ENCODE peak calls at places on chromosomes 7 and 10, in eight cellular contexts. Z, X, I, D, V, G, H and B are unnamed samples.

GRCh38 chr7:90629306-90629918 is 33.3 kb downstream of the CDK14 start:
- DNase-seq in I (no peak), H (peak; percentile 84), D (no peak), X (no peak), G (peak; percentile 44), V (peak; percentile 77), Z (no peak), B (peak; percentile 57)

GRCh38 chr10:95211606-95212279 is 17.7 kb downstream of the ACSM6 start:
- DNase-seq in X (no peak), I (no peak), D (no peak), H (no peak), G (no peak), Z (no peak), V (no peak), B (no peak)

GRCh38 chr10:82982110-82982608 is 1107.2 kb downstream of the NRG3 start:
- DNase-seq in V (peak; percentile 81), H (no peak), D (no peak), G (no peak), I (no peak), Z (no peak), X (no peak), B (no peak)

GRCh38 chr7:121960678-121961461 is 87.9 kb downstream of the PTPRZ1 start:
- DNase-seq in D (no peak), V (peak; percentile 56), G (no peak), X (no peak), H (no peak), Z (no peak), I (no peak), B (no peak)

GRCh38 chr10:22911889-22912762 is 15.7 kb upstream of the ARMC3 start:
- DNase-seq in Z (no peak), I (no peak), D (no peak), V (peak; percentile 86), G (no peak), H (no peak), X (no peak), B (no peak)

GRCh38 chr7:88202799-88203198 is 17.0 kb downstream of the SRI start:
- DNase-seq in H (no peak), Z (no peak), G (no peak), I (no peak), V (no peak), D (no peak), X (no peak), B (no peak)

GRCh38 chr7:65411249-65411648 is 37.6 kb downstream of the ZNF92 start:
- DNase-seq in V (no peak), X (no peak), H (no peak), G (no peak), D (no peak), I (no peak), Z (no peak), B (no peak)

GRCh38 chr10:118911361-118911760 is 118.2 kb upstream of the NANOS1 start:
- DNase-seq in X (no peak), G (no peak), Z (no peak), V (peak; percentile 64), I (no peak), D (no peak), H (no peak), B (no peak)

GRCh38 chr7:150974468-150975391 is 3.4 kb downstream of the KCNH2 start:
- DNase-seq in X (no peak), Z (no peak), I (no peak), V (no peak), G (peak; percentile 86), D (peak; percentile 54), H (peak; percentile 54), B (peak; percentile 74)
- TF ChIP-seq CTCF in X (peak; percentile 51), Z (no peak), I (no peak), V (peak; percentile 3), G (peak; percentile 47), D (no peak), H (peak; percentile 14), B (peak; percentile 55)

DNA sequence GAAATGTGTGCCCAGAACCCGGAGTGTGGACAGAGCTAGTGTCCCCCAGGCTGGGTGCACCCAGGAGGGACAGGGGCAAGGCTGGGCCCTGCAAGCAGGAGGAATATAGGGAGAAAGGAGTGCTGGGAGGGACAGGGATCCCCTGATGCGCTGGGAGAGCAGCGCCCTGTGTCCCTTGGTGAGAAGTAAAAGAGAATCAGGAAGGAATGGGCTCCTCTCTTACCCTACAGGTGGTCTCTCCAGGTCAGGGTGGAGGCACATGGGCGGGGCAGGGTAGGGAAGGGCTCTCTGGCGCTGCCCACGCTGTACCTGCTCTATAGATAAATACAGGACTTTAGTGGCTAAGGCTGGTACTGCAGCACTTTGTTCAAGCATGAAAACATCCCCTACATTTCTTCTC is 753.8 kb downstream of the GRID1 start:
- DNase-seq in I (no peak), Z (no peak), G (no peak), X (no peak), D (no peak), V (no peak), H (peak; percentile 33), B (no peak)
- TF ChIP-seq CTCF in I (peak; percentile 9), Z (no peak), G (no peak), X (peak; percentile 67), D (no peak), V (no peak), H (no peak), B (no peak)

DNA sequence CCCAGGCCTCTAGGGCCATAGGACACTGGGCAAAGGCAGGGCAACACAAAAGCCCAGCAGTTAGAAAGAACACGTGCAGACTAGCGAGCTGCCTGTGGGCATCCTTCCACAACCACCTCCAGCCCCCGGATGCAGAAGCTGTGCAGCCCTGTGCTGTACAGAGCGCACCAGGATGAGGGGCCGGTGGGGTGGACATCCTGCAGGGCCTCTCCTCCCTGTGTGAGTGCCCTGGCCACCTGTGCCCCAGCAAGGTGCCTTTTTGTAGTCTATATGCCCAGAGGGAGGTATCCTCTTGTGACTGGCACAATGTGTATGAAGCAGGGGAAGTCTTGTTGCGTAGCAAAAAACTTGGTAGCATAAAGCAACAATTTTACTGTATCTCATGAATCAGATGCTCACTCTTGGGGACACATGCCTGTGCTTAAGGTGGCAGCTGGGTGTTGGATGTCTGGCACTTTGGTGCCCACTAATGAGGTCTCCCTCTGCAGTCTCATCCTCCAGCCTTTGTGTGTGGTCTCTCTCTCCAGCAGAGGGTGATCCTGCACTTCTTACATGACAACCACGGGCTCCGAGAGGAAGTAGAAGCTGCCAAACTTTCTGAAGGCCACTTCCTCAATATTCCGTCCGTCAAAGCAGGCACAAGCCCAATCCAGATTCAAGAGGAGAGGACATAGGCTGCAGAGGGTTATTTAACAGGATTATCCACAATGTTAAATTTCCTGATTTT is 8.7 kb downstream of the NCAPG2 start:
- DNase-seq in V (peak; percentile 94), Z (peak; percentile 76), H (peak; percentile 64), D (no peak), G (peak; percentile 49), X (no peak), I (peak; percentile 53), B (peak; percentile 57)
- TF ChIP-seq CTCF in V (peak; percentile 70), Z (peak; percentile 30), H (peak; percentile 46), D (no peak), G (peak; percentile 64), X (no peak), I (peak; percentile 62), B (peak; percentile 70)

DNA sequence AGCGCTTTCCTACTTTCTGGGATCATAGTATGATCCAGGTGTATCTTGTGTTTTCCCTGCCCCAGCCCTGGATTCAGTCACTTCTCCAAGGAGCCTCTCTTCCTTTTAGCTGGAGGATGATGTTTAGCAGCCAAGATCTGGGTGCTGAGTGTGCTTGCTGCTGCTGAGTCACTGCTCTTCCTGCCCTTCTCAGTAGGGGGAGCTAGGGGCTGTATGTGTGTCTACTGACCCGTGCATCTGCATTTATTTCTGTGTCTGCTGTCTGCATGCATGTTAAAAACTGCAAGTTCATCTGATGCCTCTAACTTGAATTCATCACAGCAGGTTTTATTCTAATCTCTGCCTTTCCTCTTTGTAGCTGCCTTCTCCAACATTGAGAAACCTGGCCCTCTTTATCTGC is 31.6 kb downstream of the MGMT start:
- DNase-seq in H (no peak), V (no peak), X (no peak), Z (no peak), I (no peak), G (no peak), D (no peak), B (no peak)
- TF ChIP-seq CTCF in H (peak; percentile 36), V (no peak), X (no peak), Z (no peak), I (no peak), G (peak; percentile 25), D (no peak), B (peak; percentile 15)

DNA sequence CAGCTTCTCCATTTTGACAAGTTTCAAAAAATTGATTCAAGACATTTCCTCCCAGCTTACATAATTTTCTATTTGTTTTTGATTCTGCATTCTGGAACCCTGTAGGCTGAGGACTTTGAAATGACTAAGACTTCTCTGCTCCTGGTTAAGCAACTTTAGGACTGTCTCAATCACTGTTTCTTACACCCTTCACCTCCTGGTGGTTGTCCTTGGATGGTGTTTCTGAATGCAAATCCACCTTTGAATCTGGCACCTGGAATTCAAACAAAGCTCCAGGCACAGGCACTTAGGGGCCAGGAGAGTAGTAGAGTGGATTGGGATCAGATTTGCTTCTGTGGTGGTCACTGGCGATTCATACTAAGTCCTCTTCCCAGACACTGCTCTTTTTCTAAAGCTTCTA is 595.5 kb downstream of the LRMDA start:
- DNase-seq in V (no peak), Z (no peak), G (no peak), X (no peak), D (no peak), H (peak; percentile 32), I (no peak), B (no peak)
- TF ChIP-seq CTCF in V (peak; percentile 12), Z (no peak), G (no peak), X (no peak), D (no peak), H (peak; percentile 25), I (no peak), B (no peak)

GRCh38 chr7:142338633-142339501 is 81.0 kb upstream of the PRSS58 start:
- DNase-seq in H (peak; percentile 86), Z (no peak), G (no peak), X (no peak), D (no peak), V (peak; percentile 3), I (no peak), B (no peak)
- TF ChIP-seq CTCF in H (peak; percentile 89), Z (no peak), G (peak; percentile 11), X (no peak), D (no peak), V (peak; percentile 5), I (no peak), B (no peak)

GRCh38 chr7:43700059-43700501 is 29.2 kb downstream of the COA1 start:
- DNase-seq in Z (no peak), G (peak; percentile 31), V (peak; percentile 84), I (no peak), H (peak; percentile 43), D (no peak), X (no peak), B (no peak)
- TF ChIP-seq CTCF in Z (peak; percentile 63), G (peak; percentile 51), V (peak; percentile 55), I (peak; percentile 68), H (peak; percentile 66), D (peak; percentile 41), X (peak; percentile 53), B (peak; percentile 44)